ENCODE peak calls at places on chromosomes 5 and 9, in five cellular contexts. One of them, this sample, is unnamed. For H3K9me3, the result is how much of the 10 kb centered on the place peaks cover.

GRCh38 chr5:170854550-170854949 is 7.3 kb upstream of the RANBP17 start:
- DNase-seq in iPS DF 6.9: no peak
- DNase-seq in neuronal stem cell: no peak
- DNase-seq in BE2C: no peak
- DNase-seq in ovary: no peak
- DNase-seq in this sample: no peak

GRCh38 chr5:159826351-159827222 is 89.7 kb upstream of the ADRA1B start:
- DNase-seq in BE2C: no peak
- DNase-seq in ovary: no peak
- DNase-seq in neuronal stem cell: no peak
- DNase-seq in iPS DF 6.9: no peak
- DNase-seq in this sample: no peak

GRCh38 chr5:118520771-118521415 is 467.5 kb downstream of the DTWD2 start:
- DNase-seq in neuronal stem cell: no peak
- DNase-seq in ovary: no peak
- DNase-seq in iPS DF 6.9: no peak
- DNase-seq in BE2C: peak
- DNase-seq in this sample: no peak

GRCh38 chr9:127897194-127897692 is 2.2 kb downstream of the ST6GALNAC6 start:
- DNase-seq in neuronal stem cell: peak
- DNase-seq in BE2C: peak
- DNase-seq in iPS DF 6.9: no peak
- DNase-seq in ovary: peak
- DNase-seq in this sample: peak

GRCh38 chr9:121701736-121702261 is 50.4 kb downstream of the DAB2IP start:
- DNase-seq in BE2C: no peak
- DNase-seq in ovary: no peak
- DNase-seq in neuronal stem cell: no peak
- DNase-seq in iPS DF 6.9: no peak
- DNase-seq in this sample: no peak

GRCh38 chr9:32742296-32742695 is 41.0 kb upstream of the TMEM215 start:
- DNase-seq in iPS DF 6.9: no peak
- DNase-seq in ovary: no peak
- DNase-seq in neuronal stem cell: no peak
- DNase-seq in BE2C: no peak
- DNase-seq in this sample: no peak

GRCh38 chr9:27379311-27380236 is 82.6 kb upstream of the EQTN start:
- DNase-seq in neuronal stem cell: no peak
- DNase-seq in BE2C: no peak
- DNase-seq in ovary: no peak
- DNase-seq in iPS DF 6.9: no peak
- DNase-seq in this sample: no peak

GRCh38 chr5:144142030-144142825 is 28.2 kb downstream of the YIPF5 start:
- DNase-seq in neuronal stem cell: no peak
- DNase-seq in BE2C: no peak
- DNase-seq in iPS DF 6.9: peak
- DNase-seq in ovary: no peak
- DNase-seq in this sample: no peak

GRCh38 chr5:61020415-61020814 is 75.4 kb downstream of the NDUFAF2 start:
- DNase-seq in iPS DF 6.9: no peak
- DNase-seq in BE2C: no peak
- DNase-seq in ovary: no peak
- DNase-seq in neuronal stem cell: no peak
- DNase-seq in this sample: no peak

GRCh38 chr5:140174472-140175366 is at the start of gene CYSTM1:
- DNase-seq in ovary: peak
- DNase-seq in neuronal stem cell: peak
- DNase-seq in BE2C: peak
- DNase-seq in iPS DF 6.9: peak
- DNase-seq in this sample: peak

GRCh38 chr9:110427497-110428104 is 89.9 kb upstream of the TXNDC8 start:
- DNase-seq in ovary: peak
- DNase-seq in BE2C: peak
- DNase-seq in neuronal stem cell: peak
- DNase-seq in iPS DF 6.9: peak
- DNase-seq in this sample: peak

GRCh38 chr9:99822096-99822595 is 461 bp downstream of the NR4A3 start:
- DNase-seq in ovary: no peak
- DNase-seq in iPS DF 6.9: no peak
- DNase-seq in BE2C: no peak
- DNase-seq in neuronal stem cell: no peak
- DNase-seq in this sample: no peak

GRCh38 chr9:95710449-95710848 is 165.0 kb upstream of the ERCC6L2 start:
- DNase-seq in iPS DF 6.9: no peak
- DNase-seq in ovary: no peak
- DNase-seq in BE2C: no peak
- DNase-seq in neuronal stem cell: no peak
- DNase-seq in this sample: no peak

GRCh38 chr9:132141364-132141947 is 20.4 kb upstream of the NTNG2 start:
- DNase-seq in ovary: no peak
- DNase-seq in iPS DF 6.9: no peak
- DNase-seq in BE2C: no peak
- DNase-seq in neuronal stem cell: peak
- DNase-seq in this sample: no peak

GRCh38 chr5:53895091-53895683 is 334.7 kb downstream of the NDUFS4 start:
- DNase-seq in iPS DF 6.9: no peak
- DNase-seq in neuronal stem cell: no peak
- DNase-seq in ovary: no peak
- DNase-seq in BE2C: no peak
- DNase-seq in this sample: no peak

GRCh38 chr5:163807781-163808180 is 302.4 kb downstream of the MAT2B start:
- DNase-seq in neuronal stem cell: no peak
- DNase-seq in ovary: no peak
- DNase-seq in iPS DF 6.9: no peak
- DNase-seq in BE2C: no peak
- DNase-seq in this sample: no peak

GRCh38 chr9:114115645-114116044 is 16.6 kb upstream of the KIF12 start:
- DNase-seq in neuronal stem cell: no peak
- DNase-seq in BE2C: no peak
- DNase-seq in iPS DF 6.9: no peak
- DNase-seq in ovary: no peak
- DNase-seq in this sample: no peak

GRCh38 chr5:9787813-9788600 is 157.9 kb upstream of the TAS2R1 start:
- DNase-seq in neuronal stem cell: no peak
- DNase-seq in BE2C: no peak
- DNase-seq in ovary: no peak
- DNase-seq in iPS DF 6.9: no peak
- DNase-seq in this sample: no peak

GRCh38 chr5:176446884-176447537 is 1.2 kb upstream of the FAF2 start:
- DNase-seq in BE2C: peak
- DNase-seq in neuronal stem cell: peak
- DNase-seq in ovary: peak
- DNase-seq in iPS DF 6.9: no peak
- DNase-seq in this sample: peak

GRCh38 chr5:146024034-146024433 is 81.3 kb downstream of the PLAC8L1 start:
- DNase-seq in neuronal stem cell: no peak
- DNase-seq in ovary: no peak
- DNase-seq in BE2C: no peak
- DNase-seq in iPS DF 6.9: no peak
- DNase-seq in this sample: no peak

GRCh38 chr5:131379723-131380122 is 115.9 kb downstream of the CDC42SE2 start:
- DNase-seq in ovary: no peak
- DNase-seq in neuronal stem cell: no peak
- DNase-seq in iPS DF 6.9: no peak
- DNase-seq in BE2C: no peak
- DNase-seq in this sample: no peak

GRCh38 chr9:121369595-121370265 is at the start of gene STOM:
- DNase-seq in ovary: peak
- DNase-seq in neuronal stem cell: no peak
- DNase-seq in iPS DF 6.9: peak
- DNase-seq in BE2C: peak
- DNase-seq in this sample: peak

GRCh38 chr9:38335686-38336085 is 56.8 kb upstream of the ALDH1B1 start:
- DNase-seq in BE2C: no peak
- DNase-seq in ovary: no peak
- DNase-seq in neuronal stem cell: no peak
- DNase-seq in iPS DF 6.9: no peak
- DNase-seq in this sample: no peak

GRCh38 chr5:149728303-149728702 is 1.8 kb upstream of the PPARGC1B start:
- DNase-seq in neuronal stem cell: no peak
- DNase-seq in iPS DF 6.9: no peak
- DNase-seq in ovary: no peak
- DNase-seq in BE2C: no peak
- DNase-seq in this sample: no peak

GRCh38 chr9:70672136-70672535 is 257.7 kb upstream of the KLF9 start:
- DNase-seq in BE2C: peak
- DNase-seq in neuronal stem cell: no peak
- DNase-seq in iPS DF 6.9: no peak
- DNase-seq in ovary: peak
- DNase-seq in this sample: no peak

DNA sequence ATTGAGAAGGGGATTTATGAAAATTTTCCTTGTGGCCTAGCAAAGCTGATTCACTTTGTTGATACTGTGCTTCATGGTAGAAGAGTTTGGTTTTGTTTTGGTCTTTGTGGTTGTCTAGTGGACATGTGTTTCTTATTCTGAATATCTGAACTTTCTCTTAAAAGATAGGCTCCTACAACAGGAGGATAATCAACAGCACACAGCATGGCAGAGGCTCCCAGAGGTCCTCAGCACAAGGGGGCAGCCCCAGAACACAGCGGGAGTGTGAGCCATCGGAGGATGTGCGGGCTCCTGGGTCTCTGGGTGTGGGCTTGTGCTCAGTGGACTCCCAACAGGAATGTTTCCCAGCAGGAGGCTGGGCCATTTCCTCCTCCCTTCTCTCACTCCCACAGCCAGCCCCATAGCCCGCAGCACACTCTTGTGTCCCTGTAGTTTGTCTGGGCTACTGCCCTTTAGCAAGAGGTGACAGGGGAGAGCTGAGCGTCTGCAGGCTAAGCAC is 164.3 kb upstream of the OTULINL start:
- DNase-seq in neuronal stem cell: no peak
- DNase-seq in iPS DF 6.9: no peak
- DNase-seq in ovary: peak
- DNase-seq in BE2C: peak
- DNase-seq in this sample: no peak
- H3K9me3 ChIP-seq in neuronal stem cell: under half
- H3K9me3 ChIP-seq in iPS DF 6.9: under half
- H3K9me3 ChIP-seq in ovary: under half
- H3K9me3 ChIP-seq in BE2C: under half
- H3K9me3 ChIP-seq in this sample: under half

DNA sequence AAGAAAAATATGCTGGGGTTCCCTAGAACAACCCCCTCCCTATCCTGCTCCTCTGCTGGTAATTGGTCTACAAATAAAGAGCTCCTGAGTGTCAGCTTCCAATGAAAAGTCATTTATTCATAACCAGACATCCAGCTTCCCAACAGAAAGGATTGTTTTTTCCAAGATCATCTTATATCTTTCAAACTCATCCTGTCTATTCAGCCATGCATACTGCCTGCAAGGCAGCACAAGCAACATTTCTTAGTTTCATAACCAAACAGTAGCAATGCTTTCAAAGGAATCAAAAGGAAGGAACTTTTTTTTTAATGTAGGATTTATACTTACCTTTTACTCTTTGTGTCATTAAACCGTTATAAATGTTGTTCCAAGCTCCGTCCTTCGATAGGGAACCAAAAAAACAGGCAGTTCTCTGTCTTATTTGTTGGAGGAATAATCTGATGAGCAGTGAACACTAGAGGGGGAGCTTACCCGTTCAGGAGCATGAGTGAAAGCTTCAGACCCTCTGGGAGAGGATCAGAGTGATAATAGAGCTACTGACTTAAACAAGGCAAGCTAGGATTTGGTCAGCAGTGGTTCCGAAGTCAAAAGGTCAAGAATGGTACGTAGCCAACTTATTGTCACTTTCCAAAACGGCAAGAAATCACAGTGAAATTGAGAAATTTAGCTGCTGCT is 893.1 kb downstream of the NR2F1-AS1 start:
- DNase-seq in iPS DF 6.9: no peak
- DNase-seq in ovary: no peak
- DNase-seq in neuronal stem cell: peak
- DNase-seq in BE2C: peak
- DNase-seq in this sample: no peak
- H3K4me3 ChIP-seq in iPS DF 6.9: no peak
- H3K4me3 ChIP-seq in ovary: peak
- H3K4me3 ChIP-seq in neuronal stem cell: peak
- H3K4me3 ChIP-seq in BE2C: peak
- H3K4me3 ChIP-seq in this sample: no peak

DNA sequence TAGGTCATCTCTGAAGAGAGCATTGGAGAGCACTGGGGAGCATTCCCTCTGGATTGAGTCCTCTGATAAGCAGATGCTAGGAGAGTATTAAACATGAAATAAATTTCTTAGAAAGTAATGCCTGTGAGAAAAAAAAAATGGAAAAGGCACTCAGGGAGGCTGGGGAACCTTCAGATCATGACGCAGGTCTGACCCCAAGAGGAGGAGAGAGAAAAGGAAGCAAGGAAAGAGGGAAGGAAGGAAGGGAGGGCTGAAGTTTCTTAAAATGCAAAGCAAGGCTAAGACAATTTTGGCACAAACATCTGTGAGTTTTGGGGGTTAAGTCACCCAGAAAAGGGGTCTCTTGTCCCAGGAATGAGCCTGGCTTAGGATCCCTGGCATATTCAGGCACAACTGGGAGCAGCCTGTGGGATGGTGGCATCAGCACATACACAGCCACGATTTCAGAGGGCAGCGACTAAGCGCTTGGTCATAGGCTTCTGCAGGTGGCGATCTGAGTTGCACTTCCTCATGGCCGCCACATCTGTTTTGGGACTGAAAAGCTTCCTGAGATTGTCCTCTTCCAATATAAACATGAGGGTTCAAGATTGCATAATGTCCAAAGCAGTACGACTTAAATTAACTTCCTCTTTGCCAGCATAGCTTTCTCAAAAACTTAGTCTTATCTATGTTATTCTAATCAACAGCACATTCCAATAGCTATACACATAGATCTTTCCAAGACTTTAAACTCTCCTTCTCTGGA is 692.7 kb downstream of the DNAH5 start:
- DNase-seq in neuronal stem cell: no peak
- DNase-seq in ovary: no peak
- DNase-seq in BE2C: no peak
- DNase-seq in iPS DF 6.9: no peak
- DNase-seq in this sample: no peak
- H3K9me3 ChIP-seq in neuronal stem cell: under half
- H3K9me3 ChIP-seq in ovary: under half
- H3K9me3 ChIP-seq in BE2C: under half
- H3K9me3 ChIP-seq in iPS DF 6.9: under half
- H3K9me3 ChIP-seq in this sample: under half

DNA sequence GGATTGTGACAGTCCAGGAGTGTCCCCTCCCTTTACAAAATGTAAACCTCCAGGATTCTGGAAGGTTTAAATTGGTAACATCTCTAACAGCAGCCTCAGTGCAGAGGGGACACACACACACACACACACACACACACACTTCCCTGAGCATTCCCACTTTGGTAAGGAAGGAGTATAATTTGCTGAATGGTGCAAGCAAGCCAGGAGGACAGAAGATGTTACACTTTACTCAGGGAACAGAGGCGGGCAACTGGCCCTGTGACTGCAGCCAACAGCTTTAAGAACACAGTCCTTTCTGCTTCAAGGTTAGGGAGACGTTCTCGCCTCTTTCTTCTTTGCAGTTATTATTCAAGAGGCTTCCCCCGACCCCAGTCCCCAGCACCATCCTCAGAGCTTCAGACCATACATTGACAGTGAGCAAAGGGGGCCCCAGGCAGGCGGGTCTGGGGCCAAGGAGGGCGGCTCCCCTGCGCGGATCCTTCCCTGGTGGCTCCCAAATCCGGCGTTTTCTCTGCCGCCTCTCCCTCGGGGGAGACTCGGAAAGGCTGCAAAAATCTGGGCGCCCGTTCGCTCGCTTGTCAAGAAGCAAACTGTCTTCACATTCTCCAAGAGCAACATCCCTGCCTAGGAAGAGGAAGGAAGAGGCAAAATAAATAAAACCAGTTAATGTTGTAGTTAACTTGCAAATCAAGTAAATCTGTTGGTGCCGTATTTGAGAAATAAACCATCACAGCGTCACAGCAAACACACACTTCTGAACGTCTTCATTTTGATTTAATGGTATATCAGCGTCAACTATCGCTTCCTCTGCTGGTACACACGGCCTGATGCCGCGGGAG is 3.9 kb upstream of the LHX2 start:
- DNase-seq in iPS DF 6.9: no peak
- DNase-seq in neuronal stem cell: peak
- DNase-seq in ovary: no peak
- DNase-seq in BE2C: no peak
- DNase-seq in this sample: no peak
- H3K4me3 ChIP-seq in iPS DF 6.9: no peak
- H3K4me3 ChIP-seq in neuronal stem cell: no peak
- H3K4me3 ChIP-seq in ovary: no peak
- H3K4me3 ChIP-seq in BE2C: no peak
- H3K4me3 ChIP-seq in this sample: no peak

This sample was measured in aorta.